ENCODE peak calls at places on chromosomes 11 and 22, in four cellular contexts. One of them, this sample, is unnamed.
A peak's percentile ranks its signal among the peaks of the same experiment; 100 is the strongest.

GRCh38 chr11:116694815-116695590 is 77.8 kb downstream of the BUD13 start:
- DNase-seq in endothelial cell of umbilical vein: no peak
- DNase-seq in fibroblast of pulmonary artery: no peak
- DNase-seq in endothelial cell: no peak
- DNase-seq in this sample: no peak

GRCh38 chr11:19246816-19247215 is 6.1 kb upstream of the E2F8 start:
- DNase-seq in fibroblast of pulmonary artery: no peak
- DNase-seq in endothelial cell: no peak
- DNase-seq in endothelial cell of umbilical vein: no peak
- DNase-seq in this sample: no peak

GRCh38 chr22:19210188-19210587 is 31.7 kb upstream of the SLC25A1 start:
- DNase-seq in endothelial cell of umbilical vein: no peak
- DNase-seq in endothelial cell: no peak
- DNase-seq in fibroblast of pulmonary artery: no peak
- DNase-seq in this sample: no peak

GRCh38 chr11:14306481-14306880 is 52.5 kb downstream of the RRAS2 start:
- DNase-seq in endothelial cell: no peak
- DNase-seq in endothelial cell of umbilical vein: no peak
- DNase-seq in fibroblast of pulmonary artery: no peak
- DNase-seq in this sample: no peak

GRCh38 chr22:25143161-25144076 is 56.2 kb upstream of the CRYBB3 start:
- DNase-seq in fibroblast of pulmonary artery: peak; percentile 29
- DNase-seq in endothelial cell: no peak
- DNase-seq in endothelial cell of umbilical vein: peak; percentile 61
- DNase-seq in this sample: no peak

GRCh38 chr11:134289789-134290188 is 13.6 kb downstream of the GLB1L3 start:
- DNase-seq in fibroblast of pulmonary artery: no peak
- DNase-seq in endothelial cell: no peak
- DNase-seq in endothelial cell of umbilical vein: no peak
- DNase-seq in this sample: no peak

GRCh38 chr11:11821899-11822298 is 19.9 kb upstream of the USP47 start:
- DNase-seq in endothelial cell of umbilical vein: no peak
- DNase-seq in fibroblast of pulmonary artery: no peak
- DNase-seq in endothelial cell: no peak
- DNase-seq in this sample: no peak

GRCh38 chr22:25169278-25170031 is 30.2 kb upstream of the CRYBB3 start:
- DNase-seq in endothelial cell of umbilical vein: no peak
- DNase-seq in endothelial cell: no peak
- DNase-seq in fibroblast of pulmonary artery: no peak
- DNase-seq in this sample: no peak

GRCh38 chr11:132033051-132033450 is 662.6 kb downstream of the NTM start:
- DNase-seq in endothelial cell of umbilical vein: no peak
- DNase-seq in fibroblast of pulmonary artery: peak; percentile 26
- DNase-seq in endothelial cell: no peak
- DNase-seq in this sample: no peak

GRCh38 chr22:20113551-20114310 is 2.2 kb upstream of the RANBP1 start:
- DNase-seq in fibroblast of pulmonary artery: no peak
- DNase-seq in endothelial cell of umbilical vein: no peak
- DNase-seq in endothelial cell: no peak
- DNase-seq in this sample: no peak

GRCh38 chr11:131503017-131503416 is 132.6 kb downstream of the NTM start:
- DNase-seq in endothelial cell of umbilical vein: no peak
- DNase-seq in endothelial cell: no peak
- DNase-seq in fibroblast of pulmonary artery: no peak
- DNase-seq in this sample: no peak

GRCh38 chr11:12517741-12518140 is 140.4 kb downstream of the PARVA start:
- DNase-seq in endothelial cell of umbilical vein: no peak
- DNase-seq in endothelial cell: no peak
- DNase-seq in fibroblast of pulmonary artery: no peak
- DNase-seq in this sample: no peak

GRCh38 chr11:133663135-133663534 is 130.8 kb upstream of the OPCML start:
- DNase-seq in endothelial cell of umbilical vein: no peak
- DNase-seq in fibroblast of pulmonary artery: no peak
- DNase-seq in endothelial cell: no peak
- DNase-seq in this sample: no peak

GRCh38 chr11:28836285-28837081 is 728.3 kb downstream of the METTL15 start:
- DNase-seq in endothelial cell of umbilical vein: peak; percentile 81
- DNase-seq in endothelial cell: no peak
- DNase-seq in fibroblast of pulmonary artery: peak; percentile 96
- DNase-seq in this sample: no peak

GRCh38 chr11:120102862-120103118 is 35.1 kb downstream of the TRIM29 start:
- DNase-seq in fibroblast of pulmonary artery: no peak
- DNase-seq in endothelial cell: no peak
- DNase-seq in endothelial cell of umbilical vein: no peak
- DNase-seq in this sample: no peak

GRCh38 chr11:74138021-74138420 is 32.8 kb downstream of the C2CD3 start:
- DNase-seq in endothelial cell: no peak
- DNase-seq in fibroblast of pulmonary artery: peak; percentile 18
- DNase-seq in endothelial cell of umbilical vein: no peak
- DNase-seq in this sample: no peak

GRCh38 chr11:133898770-133899115 is 53.4 kb upstream of the SPATA19 start:
- DNase-seq in fibroblast of pulmonary artery: no peak
- DNase-seq in endothelial cell: no peak
- DNase-seq in endothelial cell of umbilical vein: no peak
- DNase-seq in this sample: no peak

GRCh38 chr11:133930767-133931448 is 25.9 kb downstream of the IGSF9B start:
- DNase-seq in fibroblast of pulmonary artery: no peak
- DNase-seq in endothelial cell: peak; percentile 57
- DNase-seq in endothelial cell of umbilical vein: no peak
- DNase-seq in this sample: peak; percentile 34

GRCh38 chr11:83115551-83115950 is 41.4 kb upstream of the PCF11 start:
- DNase-seq in endothelial cell of umbilical vein: no peak
- DNase-seq in endothelial cell: no peak
- DNase-seq in fibroblast of pulmonary artery: no peak
- DNase-seq in this sample: no peak

GRCh38 chr11:61539958-61540357 is 31.4 kb downstream of the LRRC10B start:
- DNase-seq in endothelial cell of umbilical vein: no peak
- DNase-seq in endothelial cell: no peak
- DNase-seq in fibroblast of pulmonary artery: no peak
- DNase-seq in this sample: no peak

GRCh38 chr11:108135845-108136599 is 14.7 kb downstream of the ACAT1 start:
- DNase-seq in endothelial cell: no peak
- DNase-seq in fibroblast of pulmonary artery: peak; percentile 47
- DNase-seq in endothelial cell of umbilical vein: no peak
- DNase-seq in this sample: no peak

GRCh38 chr11:78952188-78952587 is 377.5 kb upstream of the NARS2 start:
- DNase-seq in endothelial cell of umbilical vein: no peak
- DNase-seq in fibroblast of pulmonary artery: no peak
- DNase-seq in endothelial cell: no peak
- DNase-seq in this sample: no peak

GRCh38 chr11:27124514-27125264 is 84.1 kb downstream of the BBOX1 start:
- DNase-seq in endothelial cell: no peak
- DNase-seq in fibroblast of pulmonary artery: peak; percentile 64
- DNase-seq in endothelial cell of umbilical vein: no peak
- DNase-seq in this sample: no peak

GRCh38 chr11:36352919-36353318 is 56.8 kb downstream of the PRR5L start:
- DNase-seq in fibroblast of pulmonary artery: no peak
- DNase-seq in endothelial cell of umbilical vein: no peak
- DNase-seq in endothelial cell: no peak
- DNase-seq in this sample: no peak

GRCh38 chr11:77660947-77661346 is 23.4 kb upstream of the CLNS1A start:
- DNase-seq in fibroblast of pulmonary artery: no peak
- DNase-seq in endothelial cell: no peak
- DNase-seq in endothelial cell of umbilical vein: no peak
- DNase-seq in this sample: no peak

GRCh38 chr11:102940714-102941588 is 14.6 kb downstream of the MMP13 start:
- DNase-seq in endothelial cell of umbilical vein: peak; percentile 79
- DNase-seq in fibroblast of pulmonary artery: peak; percentile 78
- DNase-seq in endothelial cell: peak; percentile 44
- DNase-seq in this sample: peak; percentile 38

GRCh38 chr22:20154602-20155183 is 3.8 kb upstream of the CCDC188 start:
- DNase-seq in endothelial cell: no peak
- DNase-seq in endothelial cell of umbilical vein: no peak
- DNase-seq in fibroblast of pulmonary artery: no peak
- DNase-seq in this sample: peak; percentile 23

GRCh38 chr22:45537734-45538181 is 35.1 kb downstream of the FBLN1 start:
- DNase-seq in endothelial cell of umbilical vein: no peak
- DNase-seq in fibroblast of pulmonary artery: peak; percentile 51
- DNase-seq in endothelial cell: no peak
- DNase-seq in this sample: no peak

GRCh38 chr11:72693271-72693968 is 19.2 kb upstream of the PDE2A start:
- DNase-seq in fibroblast of pulmonary artery: no peak
- DNase-seq in endothelial cell of umbilical vein: no peak
- DNase-seq in endothelial cell: no peak
- DNase-seq in this sample: no peak

GRCh38 chr22:45263790-45264269 is 20.9 kb upstream of the UPK3A start:
- DNase-seq in fibroblast of pulmonary artery: peak; percentile 87
- DNase-seq in endothelial cell: peak; percentile 71
- DNase-seq in endothelial cell of umbilical vein: peak; percentile 61
- DNase-seq in this sample: peak; percentile 58

GRCh38 chr11:69791266-69791665 is 16.1 kb upstream of the FGF4 start:
- DNase-seq in endothelial cell: no peak
- DNase-seq in endothelial cell of umbilical vein: no peak
- DNase-seq in fibroblast of pulmonary artery: peak; percentile 13
- DNase-seq in this sample: no peak

GRCh38 chr11:72848846-72849466 is 34.7 kb downstream of the ATG16L2 start:
- DNase-seq in fibroblast of pulmonary artery: peak; percentile 62
- DNase-seq in endothelial cell of umbilical vein: peak; percentile 59
- DNase-seq in endothelial cell: no peak
- DNase-seq in this sample: no peak

DNA sequence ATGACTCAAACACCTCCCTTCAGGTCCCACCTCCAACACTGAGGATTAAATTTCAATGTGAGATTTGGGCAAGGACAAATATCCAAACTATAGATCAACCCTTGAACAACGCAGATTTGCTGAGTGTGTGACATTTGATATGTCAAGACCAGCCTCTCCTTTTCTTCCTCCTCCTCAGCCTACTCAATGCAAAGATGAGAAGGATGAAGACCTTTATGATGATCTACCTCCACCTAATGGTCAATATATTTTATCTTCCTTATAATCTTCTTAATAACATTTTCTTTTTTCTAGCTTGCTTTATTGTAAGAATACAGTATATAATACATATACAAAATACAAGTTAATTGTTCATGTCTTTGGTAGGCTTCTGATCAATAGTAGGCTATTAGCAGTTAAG is 67.5 kb upstream of the MPPED2 start:
- DNase-seq in endothelial cell: no peak
- DNase-seq in fibroblast of pulmonary artery: no peak
- DNase-seq in endothelial cell of umbilical vein: no peak
- DNase-seq in this sample: no peak
- TF ChIP-seq CTCF in endothelial cell: no peak
- TF ChIP-seq CTCF in fibroblast of pulmonary artery: no peak
- TF ChIP-seq CTCF in endothelial cell of umbilical vein: no peak
- TF ChIP-seq CTCF in this sample: no peak

DNA sequence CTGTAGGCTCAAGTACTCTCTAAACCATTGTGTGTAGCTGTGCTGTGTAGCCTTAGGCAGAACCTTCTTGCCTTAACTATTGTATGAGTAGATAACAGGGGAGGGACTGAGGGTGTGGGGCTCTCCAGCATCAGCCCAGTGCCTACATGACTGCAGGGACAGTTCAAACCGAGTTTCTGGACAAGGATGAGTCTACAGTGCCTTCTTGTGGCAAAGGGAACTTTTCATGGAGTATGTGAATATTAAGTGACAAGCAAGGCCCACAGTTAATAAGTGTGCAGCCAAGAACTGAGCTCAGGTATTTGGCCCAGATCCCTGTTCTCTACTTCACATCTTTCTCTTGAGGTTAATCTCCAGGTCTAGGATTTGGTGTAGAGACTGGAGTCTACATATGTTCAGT is 424.4 kb upstream of the LARGE1 start:
- DNase-seq in endothelial cell of umbilical vein: no peak
- DNase-seq in fibroblast of pulmonary artery: no peak
- DNase-seq in endothelial cell: no peak
- DNase-seq in this sample: no peak
- TF ChIP-seq CTCF in endothelial cell of umbilical vein: no peak
- TF ChIP-seq CTCF in fibroblast of pulmonary artery: no peak
- TF ChIP-seq CTCF in endothelial cell: no peak
- TF ChIP-seq CTCF in this sample: no peak

DNA sequence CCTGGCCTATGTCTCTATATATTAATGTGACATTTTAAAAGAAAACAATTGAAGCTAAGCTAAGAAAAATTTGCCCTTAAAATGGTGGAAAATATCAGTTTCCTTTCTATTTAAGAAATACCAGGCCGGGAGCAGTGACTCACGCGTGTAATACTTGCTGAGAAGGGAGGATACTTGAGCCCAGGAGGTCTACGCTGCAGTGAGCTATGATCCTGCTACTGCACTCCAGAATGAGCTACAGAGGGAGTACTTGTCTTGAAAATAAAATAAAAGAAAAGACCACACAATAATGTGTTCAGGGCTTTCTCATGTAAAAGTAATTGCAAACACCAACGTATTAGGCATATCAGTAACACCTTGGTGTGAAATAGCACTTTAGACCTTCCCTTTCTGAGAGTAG is 1.4 kb upstream of the PRSS23 start:
- DNase-seq in endothelial cell: no peak
- DNase-seq in endothelial cell of umbilical vein: peak; percentile 41
- DNase-seq in fibroblast of pulmonary artery: peak; percentile 88
- DNase-seq in this sample: no peak
- TF ChIP-seq CTCF in endothelial cell: no peak
- TF ChIP-seq CTCF in endothelial cell of umbilical vein: no peak
- TF ChIP-seq CTCF in fibroblast of pulmonary artery: no peak
- TF ChIP-seq CTCF in this sample: no peak

DNA sequence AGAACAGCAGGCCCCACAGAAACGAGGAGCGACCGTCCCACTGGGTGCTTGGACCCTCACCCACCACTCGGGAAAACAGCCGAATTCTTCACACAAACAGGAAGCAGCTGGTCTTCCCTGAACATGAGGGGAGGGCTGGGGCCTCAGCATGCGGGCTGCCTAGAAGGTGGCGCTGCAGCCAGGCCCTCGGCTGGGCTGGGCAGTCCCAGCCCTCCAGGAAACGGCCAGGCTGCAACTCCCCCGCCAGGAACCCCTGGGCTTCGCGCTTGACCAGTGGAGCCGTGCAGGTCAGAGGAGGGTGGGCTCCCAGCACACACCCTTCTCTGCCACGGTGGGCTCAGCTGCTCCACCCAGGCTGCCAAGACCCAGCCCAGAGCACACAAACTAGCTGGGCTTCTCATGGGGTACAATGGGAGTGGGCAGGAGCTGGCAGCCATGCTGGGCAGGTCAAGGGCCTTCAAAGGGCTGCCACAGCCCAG is 29.6 kb downstream of the IGF2 start:
- DNase-seq in endothelial cell of umbilical vein: peak; percentile 93
- DNase-seq in fibroblast of pulmonary artery: no peak
- DNase-seq in endothelial cell: peak; percentile 58
- DNase-seq in this sample: no peak
- TF ChIP-seq CTCF in endothelial cell of umbilical vein: peak; percentile 10
- TF ChIP-seq CTCF in fibroblast of pulmonary artery: no peak
- TF ChIP-seq CTCF in endothelial cell: no peak
- TF ChIP-seq CTCF in this sample: no peak

GRCh38 chr11:118295199-118295598 is 9.3 kb upstream of the CD3E start:
- DNase-seq in endothelial cell: no peak
- DNase-seq in fibroblast of pulmonary artery: no peak
- DNase-seq in endothelial cell of umbilical vein: no peak
- DNase-seq in this sample: no peak
- TF ChIP-seq CTCF in endothelial cell: no peak
- TF ChIP-seq CTCF in fibroblast of pulmonary artery: no peak
- TF ChIP-seq CTCF in endothelial cell of umbilical vein: no peak
- TF ChIP-seq CTCF in this sample: no peak

DNA sequence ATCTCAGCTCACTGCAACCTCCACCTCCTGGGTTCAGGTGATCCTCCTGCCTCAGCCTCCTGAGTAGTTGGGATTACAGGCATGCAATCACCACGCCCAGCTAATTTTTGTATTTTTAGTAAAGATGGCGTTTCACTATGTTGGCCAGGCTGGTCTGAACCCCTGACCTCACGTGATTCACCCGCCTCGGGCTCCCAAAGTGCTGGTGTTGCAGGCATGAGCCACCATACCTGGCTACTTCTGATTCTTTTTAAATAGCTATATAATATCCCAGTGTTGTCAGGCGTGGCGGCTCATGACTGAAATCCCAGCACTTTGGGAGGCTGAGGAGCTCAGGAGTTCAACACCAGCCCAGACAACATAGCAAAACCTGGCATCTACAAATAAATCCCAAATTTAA is 20.7 kb downstream of the TMEM41B start:
- DNase-seq in endothelial cell: no peak
- DNase-seq in endothelial cell of umbilical vein: no peak
- DNase-seq in fibroblast of pulmonary artery: no peak
- DNase-seq in this sample: no peak
- TF ChIP-seq CTCF in endothelial cell: no peak
- TF ChIP-seq CTCF in endothelial cell of umbilical vein: no peak
- TF ChIP-seq CTCF in fibroblast of pulmonary artery: no peak
- TF ChIP-seq CTCF in this sample: no peak

This sample was measured in neural crest cell.